ENCODE peak calls at places on chromosomes 13 and 19, in ten cellular contexts. Q is DMS53; E is head of caudate nucleus; N is activated CD4-positive, alpha-beta T cell treated with anti-CD3 and anti-CD28 coated beads, Interleukin-2, amount 50 U/mL, for 24 hours; F is AG09309; R is CD8-positive, alpha-beta memory T cell; X is memory B cell; M is GOT3; Z is NCI-H1048; P is central memory CD8-positive, alpha-beta T cell. W is an unnamed sample.

GRCh38 chr19:1466018-1466460 is 13.0 kb downstream of the C19orf25 start:
- DNase-seq in Q (no peak), E (no peak), N (no peak), F (no peak), R (no peak), X (no peak), M (no peak), Z (no peak), P (no peak), W (no peak)

GRCh38 chr13:105446197-105446596 is 1089.3 kb downstream of the EFNB2 start:
- DNase-seq in Q (no peak), E (no peak), N (no peak), F (no peak), R (no peak), X (no peak), M (no peak), Z (no peak), P (no peak), W (no peak)

GRCh38 chr13:41061914-41062837 is 867 bp downstream of the WBP4 start:
- DNase-seq in Q (peak), E (no peak), N (no peak), F (peak), R (peak), X (no peak), M (no peak), Z (no peak), P (no peak), W (no peak)

GRCh38 chr13:102141625-102142472 is 260.0 kb downstream of the FGF14 start:
- DNase-seq in Q (peak), E (no peak), N (no peak), F (peak), R (no peak), X (no peak), M (no peak), Z (no peak), P (no peak), W (no peak)

GRCh38 chr13:30881191-30881651 is 24.9 kb upstream of the MEDAG start:
- DNase-seq in Q (no peak), E (no peak), N (no peak), F (no peak), R (no peak), X (no peak), M (no peak), Z (no peak), P (no peak), W (peak)

GRCh38 chr19:40933025-40933424 is 51.0 kb upstream of the CYP2A7 start:
- DNase-seq in Q (no peak), E (no peak), N (no peak), F (no peak), R (no peak), X (no peak), M (no peak), Z (no peak), P (no peak), W (no peak)

GRCh38 chr19:13611596-13611995 is 105.3 kb upstream of the CACNA1A start:
- DNase-seq in Q (peak), E (no peak), N (no peak), F (no peak), R (no peak), X (no peak), M (no peak), Z (no peak), P (no peak), W (no peak)

GRCh38 chr19:29708553-29709439 is 6.3 kb downstream of the C19orf12 start:
- DNase-seq in Q (no peak), E (no peak), N (no peak), F (no peak), R (no peak), X (no peak), M (no peak), Z (no peak), P (no peak), W (no peak)

GRCh38 chr13:50809133-50810090 is 34.1 kb downstream of the DLEU7 start:
- DNase-seq in Q (peak), E (no peak), N (no peak), F (peak), R (no peak), X (no peak), M (no peak), Z (no peak), P (no peak), W (no peak)

GRCh38 chr19:16654151-16654550 is 5.8 kb downstream of the SMIM7 start:
- DNase-seq in Q (peak), E (no peak), N (no peak), F (no peak), R (no peak), X (no peak), M (no peak), Z (no peak), P (no peak), W (no peak)

GRCh38 chr13:93959796-93960533 is 519.5 kb downstream of the DCT start:
- DNase-seq in Q (no peak), E (no peak), N (no peak), F (no peak), R (no peak), X (no peak), M (no peak), Z (no peak), P (no peak), W (no peak)

GRCh38 chr19:43700368-43701015 is 15.4 kb upstream of the IRGC start:
- DNase-seq in Q (no peak), E (peak), N (no peak), F (peak), R (no peak), X (peak), M (peak), Z (no peak), P (no peak), W (no peak)

W was measured in ascending aorta.